ENCODE peak calls at places on chromosomes 6 and 20, in eight cellular contexts. One of them, this sample, is unnamed.

GRCh38 chr6:56041591-56041990 is 166.2 kb upstream of the BMP5 start:
- DNase-seq in T-helper 17 cell: no peak
- DNase-seq in stimulated activated CD4-positive, alpha-beta T cell treated with anti-CD3 and anti-CD28 coated beads, Interleukin-12 subunit alpha, Interleukin-12 subunit beta, amount 100 ng/mL, for 24 hours: no peak
- DNase-seq in endothelial cell: no peak
- DNase-seq in activated CD8-positive, alpha-beta T cell treated with anti-CD3 and anti-CD28 coated beads for 36 hours: no peak
- DNase-seq in astrocyte of the spinal cord: no peak
- DNase-seq in GM20000: no peak
- DNase-seq in omental fat pad: no peak
- DNase-seq in this sample: no peak

GRCh38 chr6:39029156-39030011 is 19.2 kb upstream of the GLP1R start:
- DNase-seq in T-helper 17 cell: no peak
- DNase-seq in stimulated activated CD4-positive, alpha-beta T cell treated with anti-CD3 and anti-CD28 coated beads, Interleukin-12 subunit alpha, Interleukin-12 subunit beta, amount 100 ng/mL, for 24 hours: peak; percentile 53
- DNase-seq in endothelial cell: peak; percentile 72
- DNase-seq in activated CD8-positive, alpha-beta T cell treated with anti-CD3 and anti-CD28 coated beads for 36 hours: peak; percentile 75
- DNase-seq in astrocyte of the spinal cord: no peak
- DNase-seq in GM20000: peak; percentile 67
- DNase-seq in omental fat pad: no peak
- DNase-seq in this sample: peak; percentile 4

GRCh38 chr20:51469578-51470520 is 72.7 kb downstream of the NFATC2 start:
- DNase-seq in T-helper 17 cell: no peak
- DNase-seq in stimulated activated CD4-positive, alpha-beta T cell treated with anti-CD3 and anti-CD28 coated beads, Interleukin-12 subunit alpha, Interleukin-12 subunit beta, amount 100 ng/mL, for 24 hours: no peak
- DNase-seq in endothelial cell: no peak
- DNase-seq in activated CD8-positive, alpha-beta T cell treated with anti-CD3 and anti-CD28 coated beads for 36 hours: no peak
- DNase-seq in astrocyte of the spinal cord: no peak
- DNase-seq in GM20000: no peak
- DNase-seq in omental fat pad: no peak
- DNase-seq in this sample: no peak

GRCh38 chr6:8481727-8482126 is 46.4 kb upstream of the SLC35B3 start:
- DNase-seq in T-helper 17 cell: no peak
- DNase-seq in stimulated activated CD4-positive, alpha-beta T cell treated with anti-CD3 and anti-CD28 coated beads, Interleukin-12 subunit alpha, Interleukin-12 subunit beta, amount 100 ng/mL, for 24 hours: no peak
- DNase-seq in endothelial cell: no peak
- DNase-seq in activated CD8-positive, alpha-beta T cell treated with anti-CD3 and anti-CD28 coated beads for 36 hours: no peak
- DNase-seq in astrocyte of the spinal cord: no peak
- DNase-seq in GM20000: peak; percentile 20
- DNase-seq in omental fat pad: no peak
- DNase-seq in this sample: peak; percentile 13

GRCh38 chr6:56760842-56761241 is 118.2 kb upstream of the DST start:
- DNase-seq in T-helper 17 cell: no peak
- DNase-seq in stimulated activated CD4-positive, alpha-beta T cell treated with anti-CD3 and anti-CD28 coated beads, Interleukin-12 subunit alpha, Interleukin-12 subunit beta, amount 100 ng/mL, for 24 hours: no peak
- DNase-seq in endothelial cell: no peak
- DNase-seq in activated CD8-positive, alpha-beta T cell treated with anti-CD3 and anti-CD28 coated beads for 36 hours: no peak
- DNase-seq in astrocyte of the spinal cord: no peak
- DNase-seq in GM20000: no peak
- DNase-seq in omental fat pad: no peak
- DNase-seq in this sample: no peak

GRCh38 chr20:13259921-13260320 is 38.8 kb downstream of the ISM1 start:
- DNase-seq in T-helper 17 cell: no peak
- DNase-seq in stimulated activated CD4-positive, alpha-beta T cell treated with anti-CD3 and anti-CD28 coated beads, Interleukin-12 subunit alpha, Interleukin-12 subunit beta, amount 100 ng/mL, for 24 hours: no peak
- DNase-seq in endothelial cell: no peak
- DNase-seq in activated CD8-positive, alpha-beta T cell treated with anti-CD3 and anti-CD28 coated beads for 36 hours: no peak
- DNase-seq in astrocyte of the spinal cord: no peak
- DNase-seq in GM20000: no peak
- DNase-seq in omental fat pad: no peak
- DNase-seq in this sample: no peak

GRCh38 chr6:47137073-47137472 is 94.9 kb upstream of the ADGRF1 start:
- DNase-seq in T-helper 17 cell: no peak
- DNase-seq in stimulated activated CD4-positive, alpha-beta T cell treated with anti-CD3 and anti-CD28 coated beads, Interleukin-12 subunit alpha, Interleukin-12 subunit beta, amount 100 ng/mL, for 24 hours: no peak
- DNase-seq in endothelial cell: no peak
- DNase-seq in activated CD8-positive, alpha-beta T cell treated with anti-CD3 and anti-CD28 coated beads for 36 hours: no peak
- DNase-seq in astrocyte of the spinal cord: no peak
- DNase-seq in GM20000: no peak
- DNase-seq in omental fat pad: no peak
- DNase-seq in this sample: no peak

GRCh38 chr20:62723351-62723750 is 14.7 kb downstream of the NTSR1 start:
- DNase-seq in T-helper 17 cell: no peak
- DNase-seq in stimulated activated CD4-positive, alpha-beta T cell treated with anti-CD3 and anti-CD28 coated beads, Interleukin-12 subunit alpha, Interleukin-12 subunit beta, amount 100 ng/mL, for 24 hours: no peak
- DNase-seq in endothelial cell: no peak
- DNase-seq in activated CD8-positive, alpha-beta T cell treated with anti-CD3 and anti-CD28 coated beads for 36 hours: no peak
- DNase-seq in astrocyte of the spinal cord: peak; percentile 4
- DNase-seq in GM20000: no peak
- DNase-seq in omental fat pad: no peak
- DNase-seq in this sample: peak; percentile 87

GRCh38 chr20:41462372-41463161 is 95.9 kb upstream of the EMILIN3 start:
- DNase-seq in T-helper 17 cell: no peak
- DNase-seq in stimulated activated CD4-positive, alpha-beta T cell treated with anti-CD3 and anti-CD28 coated beads, Interleukin-12 subunit alpha, Interleukin-12 subunit beta, amount 100 ng/mL, for 24 hours: no peak
- DNase-seq in endothelial cell: no peak
- DNase-seq in activated CD8-positive, alpha-beta T cell treated with anti-CD3 and anti-CD28 coated beads for 36 hours: no peak
- DNase-seq in astrocyte of the spinal cord: no peak
- DNase-seq in GM20000: peak; percentile 32
- DNase-seq in omental fat pad: no peak
- DNase-seq in this sample: no peak

GRCh38 chr20:50868509-50869495 is 62.4 kb downstream of the ADNP start:
- DNase-seq in T-helper 17 cell: no peak
- DNase-seq in stimulated activated CD4-positive, alpha-beta T cell treated with anti-CD3 and anti-CD28 coated beads, Interleukin-12 subunit alpha, Interleukin-12 subunit beta, amount 100 ng/mL, for 24 hours: no peak
- DNase-seq in endothelial cell: no peak
- DNase-seq in activated CD8-positive, alpha-beta T cell treated with anti-CD3 and anti-CD28 coated beads for 36 hours: no peak
- DNase-seq in astrocyte of the spinal cord: no peak
- DNase-seq in GM20000: no peak
- DNase-seq in omental fat pad: no peak
- DNase-seq in this sample: no peak

GRCh38 chr20:61911824-61912223 is 153.9 kb downstream of the TAF4 start:
- DNase-seq in T-helper 17 cell: no peak
- DNase-seq in stimulated activated CD4-positive, alpha-beta T cell treated with anti-CD3 and anti-CD28 coated beads, Interleukin-12 subunit alpha, Interleukin-12 subunit beta, amount 100 ng/mL, for 24 hours: no peak
- DNase-seq in endothelial cell: no peak
- DNase-seq in activated CD8-positive, alpha-beta T cell treated with anti-CD3 and anti-CD28 coated beads for 36 hours: no peak
- DNase-seq in astrocyte of the spinal cord: no peak
- DNase-seq in GM20000: no peak
- DNase-seq in omental fat pad: no peak
- DNase-seq in this sample: no peak

GRCh38 chr6:118871331-118871730 is 22.6 kb upstream of the ASF1A start:
- DNase-seq in T-helper 17 cell: no peak
- DNase-seq in stimulated activated CD4-positive, alpha-beta T cell treated with anti-CD3 and anti-CD28 coated beads, Interleukin-12 subunit alpha, Interleukin-12 subunit beta, amount 100 ng/mL, for 24 hours: no peak
- DNase-seq in endothelial cell: no peak
- DNase-seq in activated CD8-positive, alpha-beta T cell treated with anti-CD3 and anti-CD28 coated beads for 36 hours: no peak
- DNase-seq in astrocyte of the spinal cord: no peak
- DNase-seq in GM20000: no peak
- DNase-seq in omental fat pad: no peak
- DNase-seq in this sample: no peak

GRCh38 chr6:126118934-126119333 is 132.6 kb downstream of the TRMT11 start:
- DNase-seq in T-helper 17 cell: no peak
- DNase-seq in stimulated activated CD4-positive, alpha-beta T cell treated with anti-CD3 and anti-CD28 coated beads, Interleukin-12 subunit alpha, Interleukin-12 subunit beta, amount 100 ng/mL, for 24 hours: no peak
- DNase-seq in endothelial cell: no peak
- DNase-seq in activated CD8-positive, alpha-beta T cell treated with anti-CD3 and anti-CD28 coated beads for 36 hours: no peak
- DNase-seq in astrocyte of the spinal cord: no peak
- DNase-seq in GM20000: no peak
- DNase-seq in omental fat pad: no peak
- DNase-seq in this sample: peak; percentile 34

GRCh38 chr6:151236668-151237401 is 2.9 kb upstream of the AKAP12 start:
- DNase-seq in T-helper 17 cell: no peak
- DNase-seq in stimulated activated CD4-positive, alpha-beta T cell treated with anti-CD3 and anti-CD28 coated beads, Interleukin-12 subunit alpha, Interleukin-12 subunit beta, amount 100 ng/mL, for 24 hours: no peak
- DNase-seq in endothelial cell: no peak
- DNase-seq in activated CD8-positive, alpha-beta T cell treated with anti-CD3 and anti-CD28 coated beads for 36 hours: no peak
- DNase-seq in astrocyte of the spinal cord: no peak
- DNase-seq in GM20000: no peak
- DNase-seq in omental fat pad: no peak
- DNase-seq in this sample: no peak

GRCh38 chr20:34390769-34391447 is 27.8 kb downstream of the ITCH start:
- DNase-seq in T-helper 17 cell: no peak
- DNase-seq in stimulated activated CD4-positive, alpha-beta T cell treated with anti-CD3 and anti-CD28 coated beads, Interleukin-12 subunit alpha, Interleukin-12 subunit beta, amount 100 ng/mL, for 24 hours: peak; percentile 33
- DNase-seq in endothelial cell: no peak
- DNase-seq in activated CD8-positive, alpha-beta T cell treated with anti-CD3 and anti-CD28 coated beads for 36 hours: peak; percentile 76
- DNase-seq in astrocyte of the spinal cord: peak; percentile 86
- DNase-seq in GM20000: no peak
- DNase-seq in omental fat pad: peak; percentile 41
- DNase-seq in this sample: peak; percentile 92

GRCh38 chr6:106256201-106256968 is 69.2 kb downstream of the ATG5 start:
- DNase-seq in T-helper 17 cell: no peak
- DNase-seq in stimulated activated CD4-positive, alpha-beta T cell treated with anti-CD3 and anti-CD28 coated beads, Interleukin-12 subunit alpha, Interleukin-12 subunit beta, amount 100 ng/mL, for 24 hours: no peak
- DNase-seq in endothelial cell: no peak
- DNase-seq in activated CD8-positive, alpha-beta T cell treated with anti-CD3 and anti-CD28 coated beads for 36 hours: no peak
- DNase-seq in astrocyte of the spinal cord: peak; percentile 58
- DNase-seq in GM20000: no peak
- DNase-seq in omental fat pad: no peak
- DNase-seq in this sample: peak; percentile 64

GRCh38 chr20:56503911-56504310 is 20.6 kb upstream of the FAM209A start:
- DNase-seq in T-helper 17 cell: no peak
- DNase-seq in stimulated activated CD4-positive, alpha-beta T cell treated with anti-CD3 and anti-CD28 coated beads, Interleukin-12 subunit alpha, Interleukin-12 subunit beta, amount 100 ng/mL, for 24 hours: no peak
- DNase-seq in endothelial cell: no peak
- DNase-seq in activated CD8-positive, alpha-beta T cell treated with anti-CD3 and anti-CD28 coated beads for 36 hours: no peak
- DNase-seq in astrocyte of the spinal cord: no peak
- DNase-seq in GM20000: no peak
- DNase-seq in omental fat pad: no peak
- DNase-seq in this sample: no peak

GRCh38 chr6:106466211-106466610 is 105.7 kb downstream of the CRYBG1 start:
- DNase-seq in T-helper 17 cell: no peak
- DNase-seq in stimulated activated CD4-positive, alpha-beta T cell treated with anti-CD3 and anti-CD28 coated beads, Interleukin-12 subunit alpha, Interleukin-12 subunit beta, amount 100 ng/mL, for 24 hours: no peak
- DNase-seq in endothelial cell: no peak
- DNase-seq in activated CD8-positive, alpha-beta T cell treated with anti-CD3 and anti-CD28 coated beads for 36 hours: no peak
- DNase-seq in astrocyte of the spinal cord: no peak
- DNase-seq in GM20000: no peak
- DNase-seq in omental fat pad: no peak
- DNase-seq in this sample: no peak

GRCh38 chr6:79431469-79431868 is 105.8 kb downstream of the LCA5 start:
- DNase-seq in T-helper 17 cell: no peak
- DNase-seq in stimulated activated CD4-positive, alpha-beta T cell treated with anti-CD3 and anti-CD28 coated beads, Interleukin-12 subunit alpha, Interleukin-12 subunit beta, amount 100 ng/mL, for 24 hours: no peak
- DNase-seq in endothelial cell: no peak
- DNase-seq in activated CD8-positive, alpha-beta T cell treated with anti-CD3 and anti-CD28 coated beads for 36 hours: no peak
- DNase-seq in astrocyte of the spinal cord: no peak
- DNase-seq in GM20000: no peak
- DNase-seq in omental fat pad: no peak
- DNase-seq in this sample: no peak

GRCh38 chr6:18551228-18551627 is 164.1 kb downstream of the RNF144B start:
- DNase-seq in T-helper 17 cell: no peak
- DNase-seq in stimulated activated CD4-positive, alpha-beta T cell treated with anti-CD3 and anti-CD28 coated beads, Interleukin-12 subunit alpha, Interleukin-12 subunit beta, amount 100 ng/mL, for 24 hours: no peak
- DNase-seq in endothelial cell: no peak
- DNase-seq in activated CD8-positive, alpha-beta T cell treated with anti-CD3 and anti-CD28 coated beads for 36 hours: no peak
- DNase-seq in astrocyte of the spinal cord: peak; percentile 70
- DNase-seq in GM20000: no peak
- DNase-seq in omental fat pad: no peak
- DNase-seq in this sample: peak; percentile 65

GRCh38 chr6:157744202-157744601 is 78.8 kb upstream of the SNX9 start:
- DNase-seq in T-helper 17 cell: no peak
- DNase-seq in stimulated activated CD4-positive, alpha-beta T cell treated with anti-CD3 and anti-CD28 coated beads, Interleukin-12 subunit alpha, Interleukin-12 subunit beta, amount 100 ng/mL, for 24 hours: no peak
- DNase-seq in endothelial cell: no peak
- DNase-seq in activated CD8-positive, alpha-beta T cell treated with anti-CD3 and anti-CD28 coated beads for 36 hours: no peak
- DNase-seq in astrocyte of the spinal cord: no peak
- DNase-seq in GM20000: no peak
- DNase-seq in omental fat pad: no peak
- DNase-seq in this sample: no peak

GRCh38 chr20:19288636-19289035 is 76.2 kb downstream of the SLC24A3 start:
- DNase-seq in T-helper 17 cell: no peak
- DNase-seq in stimulated activated CD4-positive, alpha-beta T cell treated with anti-CD3 and anti-CD28 coated beads, Interleukin-12 subunit alpha, Interleukin-12 subunit beta, amount 100 ng/mL, for 24 hours: no peak
- DNase-seq in endothelial cell: no peak
- DNase-seq in activated CD8-positive, alpha-beta T cell treated with anti-CD3 and anti-CD28 coated beads for 36 hours: no peak
- DNase-seq in astrocyte of the spinal cord: peak; percentile 2
- DNase-seq in GM20000: no peak
- DNase-seq in omental fat pad: no peak
- DNase-seq in this sample: no peak

GRCh38 chr20:17225891-17226409 is 890 bp upstream of the PCSK2 start:
- DNase-seq in T-helper 17 cell: no peak
- DNase-seq in stimulated activated CD4-positive, alpha-beta T cell treated with anti-CD3 and anti-CD28 coated beads, Interleukin-12 subunit alpha, Interleukin-12 subunit beta, amount 100 ng/mL, for 24 hours: no peak
- DNase-seq in endothelial cell: peak; percentile 25
- DNase-seq in activated CD8-positive, alpha-beta T cell treated with anti-CD3 and anti-CD28 coated beads for 36 hours: no peak
- DNase-seq in astrocyte of the spinal cord: no peak
- DNase-seq in GM20000: no peak
- DNase-seq in omental fat pad: no peak
- DNase-seq in this sample: no peak

GRCh38 chr20:52383995-52384621 is 192.5 kb upstream of the ZFP64 start:
- DNase-seq in T-helper 17 cell: no peak
- DNase-seq in stimulated activated CD4-positive, alpha-beta T cell treated with anti-CD3 and anti-CD28 coated beads, Interleukin-12 subunit alpha, Interleukin-12 subunit beta, amount 100 ng/mL, for 24 hours: no peak
- DNase-seq in endothelial cell: no peak
- DNase-seq in activated CD8-positive, alpha-beta T cell treated with anti-CD3 and anti-CD28 coated beads for 36 hours: no peak
- DNase-seq in astrocyte of the spinal cord: no peak
- DNase-seq in GM20000: no peak
- DNase-seq in omental fat pad: no peak
- DNase-seq in this sample: no peak

GRCh38 chr6:72175936-72176335 is 289.6 kb downstream of the RIMS1 start:
- DNase-seq in T-helper 17 cell: no peak
- DNase-seq in stimulated activated CD4-positive, alpha-beta T cell treated with anti-CD3 and anti-CD28 coated beads, Interleukin-12 subunit alpha, Interleukin-12 subunit beta, amount 100 ng/mL, for 24 hours: no peak
- DNase-seq in endothelial cell: no peak
- DNase-seq in activated CD8-positive, alpha-beta T cell treated with anti-CD3 and anti-CD28 coated beads for 36 hours: no peak
- DNase-seq in astrocyte of the spinal cord: no peak
- DNase-seq in GM20000: no peak
- DNase-seq in omental fat pad: no peak
- DNase-seq in this sample: no peak

GRCh38 chr6:73803562-73804221 is 107.7 kb downstream of the CD109 start:
- DNase-seq in T-helper 17 cell: no peak
- DNase-seq in stimulated activated CD4-positive, alpha-beta T cell treated with anti-CD3 and anti-CD28 coated beads, Interleukin-12 subunit alpha, Interleukin-12 subunit beta, amount 100 ng/mL, for 24 hours: no peak
- DNase-seq in endothelial cell: peak; percentile 68
- DNase-seq in activated CD8-positive, alpha-beta T cell treated with anti-CD3 and anti-CD28 coated beads for 36 hours: peak; percentile 6
- DNase-seq in astrocyte of the spinal cord: peak; percentile 85
- DNase-seq in GM20000: no peak
- DNase-seq in omental fat pad: no peak
- DNase-seq in this sample: peak; percentile 95

GRCh38 chr6:119541132-119541905 is 191.8 kb upstream of the MAN1A1 start:
- DNase-seq in T-helper 17 cell: no peak
- DNase-seq in stimulated activated CD4-positive, alpha-beta T cell treated with anti-CD3 and anti-CD28 coated beads, Interleukin-12 subunit alpha, Interleukin-12 subunit beta, amount 100 ng/mL, for 24 hours: no peak
- DNase-seq in endothelial cell: no peak
- DNase-seq in activated CD8-positive, alpha-beta T cell treated with anti-CD3 and anti-CD28 coated beads for 36 hours: no peak
- DNase-seq in astrocyte of the spinal cord: peak; percentile 99
- DNase-seq in GM20000: no peak
- DNase-seq in omental fat pad: no peak
- DNase-seq in this sample: peak; percentile 100

GRCh38 chr20:36975085-36975829 is 23.7 kb upstream of the SAMHD1 start:
- DNase-seq in T-helper 17 cell: peak; percentile 61
- DNase-seq in stimulated activated CD4-positive, alpha-beta T cell treated with anti-CD3 and anti-CD28 coated beads, Interleukin-12 subunit alpha, Interleukin-12 subunit beta, amount 100 ng/mL, for 24 hours: peak; percentile 22
- DNase-seq in endothelial cell: no peak
- DNase-seq in activated CD8-positive, alpha-beta T cell treated with anti-CD3 and anti-CD28 coated beads for 36 hours: peak; percentile 75
- DNase-seq in astrocyte of the spinal cord: no peak
- DNase-seq in GM20000: no peak
- DNase-seq in omental fat pad: no peak
- DNase-seq in this sample: no peak